ENCODE peak calls at places on chromosomes 13 and 19, in seven cellular contexts. One of them, this sample, is unnamed.

GRCh38 chr13:86572115-86572514 is 772.9 kb upstream of the SLITRK6 start:
- DNase-seq in adrenal gland: no peak
- DNase-seq in IMR-90: peak; percentile 80
- DNase-seq in transverse colon: no peak
- DNase-seq in lung: no peak
- DNase-seq in endodermal cell: no peak
- DNase-seq in cardiac muscle cell: peak; percentile 42
- DNase-seq in this sample: no peak

GRCh38 chr13:51154029-51154555 is 43.0 kb upstream of the C13orf42 start:
- DNase-seq in adrenal gland: peak; percentile 67
- DNase-seq in IMR-90: peak; percentile 30
- DNase-seq in transverse colon: no peak
- DNase-seq in lung: no peak
- DNase-seq in endodermal cell: peak; percentile 28
- DNase-seq in cardiac muscle cell: peak; percentile 80
- DNase-seq in this sample: no peak

GRCh38 chr19:53004242-53004641 is 9.5 kb upstream of the ERVV-1 start:
- DNase-seq in adrenal gland: no peak
- DNase-seq in IMR-90: no peak
- DNase-seq in transverse colon: no peak
- DNase-seq in lung: no peak
- DNase-seq in endodermal cell: no peak
- DNase-seq in cardiac muscle cell: no peak
- DNase-seq in this sample: no peak

GRCh38 chr13:19618925-19619324 is 14.5 kb upstream of the MPHOSPH8 start:
- DNase-seq in adrenal gland: peak; percentile 28
- DNase-seq in IMR-90: peak; percentile 37
- DNase-seq in transverse colon: no peak
- DNase-seq in lung: no peak
- DNase-seq in endodermal cell: peak; percentile 75
- DNase-seq in cardiac muscle cell: peak; percentile 56
- DNase-seq in this sample: no peak

GRCh38 chr13:44667950-44668349 is 91.8 kb upstream of the TSC22D1 start:
- DNase-seq in adrenal gland: no peak
- DNase-seq in IMR-90: peak; percentile 53
- DNase-seq in transverse colon: no peak
- DNase-seq in lung: no peak
- DNase-seq in endodermal cell: no peak
- DNase-seq in cardiac muscle cell: peak; percentile 73
- DNase-seq in this sample: no peak

GRCh38 chr19:8397746-8398721 is 7.9 kb downstream of the RAB11B start:
- DNase-seq in adrenal gland: no peak
- DNase-seq in IMR-90: no peak
- DNase-seq in transverse colon: no peak
- DNase-seq in lung: no peak
- DNase-seq in endodermal cell: no peak
- DNase-seq in cardiac muscle cell: no peak
- DNase-seq in this sample: no peak

GRCh38 chr13:98821372-98822237 is 69.1 kb upstream of the SLC15A1 start:
- DNase-seq in adrenal gland: peak; percentile 43
- DNase-seq in IMR-90: no peak
- DNase-seq in transverse colon: no peak
- DNase-seq in lung: no peak
- DNase-seq in endodermal cell: no peak
- DNase-seq in cardiac muscle cell: peak; percentile 75
- DNase-seq in this sample: no peak

GRCh38 chr13:33710924-33711323 is 107.0 kb upstream of the RFC3 start:
- DNase-seq in adrenal gland: no peak
- DNase-seq in IMR-90: no peak
- DNase-seq in transverse colon: no peak
- DNase-seq in lung: no peak
- DNase-seq in endodermal cell: no peak
- DNase-seq in cardiac muscle cell: no peak
- DNase-seq in this sample: no peak

GRCh38 chr19:39969681-39970423 is 1.1 kb upstream of the PSMC4 start:
- DNase-seq in adrenal gland: no peak
- DNase-seq in IMR-90: no peak
- DNase-seq in transverse colon: no peak
- DNase-seq in lung: no peak
- DNase-seq in endodermal cell: no peak
- DNase-seq in cardiac muscle cell: no peak
- DNase-seq in this sample: no peak

GRCh38 chr19:2613507-2614295 is 88.8 kb downstream of the GNG7 start:
- DNase-seq in adrenal gland: peak; percentile 55
- DNase-seq in IMR-90: peak; percentile 12
- DNase-seq in transverse colon: peak; percentile 50
- DNase-seq in lung: no peak
- DNase-seq in endodermal cell: peak; percentile 86
- DNase-seq in cardiac muscle cell: peak; percentile 56
- DNase-seq in this sample: peak; percentile 69

GRCh38 chr19:6125571-6125989 is 9.9 kb upstream of the ACSBG2 start:
- DNase-seq in adrenal gland: peak; percentile 74
- DNase-seq in IMR-90: peak; percentile 77
- DNase-seq in transverse colon: peak; percentile 71
- DNase-seq in lung: peak; percentile 64
- DNase-seq in endodermal cell: peak; percentile 84
- DNase-seq in cardiac muscle cell: peak; percentile 79
- DNase-seq in this sample: peak; percentile 47

GRCh38 chr19:35328851-35329285 is at the start of gene CD22:
- DNase-seq in adrenal gland: no peak
- DNase-seq in IMR-90: no peak
- DNase-seq in transverse colon: no peak
- DNase-seq in lung: no peak
- DNase-seq in endodermal cell: no peak
- DNase-seq in cardiac muscle cell: no peak
- DNase-seq in this sample: no peak

GRCh38 chr13:83825676-83826075 is 56.6 kb downstream of the SLITRK1 start:
- DNase-seq in adrenal gland: no peak
- DNase-seq in IMR-90: no peak
- DNase-seq in transverse colon: no peak
- DNase-seq in lung: no peak
- DNase-seq in endodermal cell: no peak
- DNase-seq in cardiac muscle cell: no peak
- DNase-seq in this sample: no peak

GRCh38 chr13:19864339-19865309 is 1.2 kb upstream of the ZMYM5 start:
- DNase-seq in adrenal gland: peak; percentile 75
- DNase-seq in IMR-90: peak; percentile 9
- DNase-seq in transverse colon: peak; percentile 75
- DNase-seq in lung: peak; percentile 77
- DNase-seq in endodermal cell: peak; percentile 86
- DNase-seq in cardiac muscle cell: peak; percentile 86
- DNase-seq in this sample: peak; percentile 47

GRCh38 chr19:3604227-3604986 is 2.3 kb downstream of the TBXA2R start:
- DNase-seq in adrenal gland: no peak
- DNase-seq in IMR-90: no peak
- DNase-seq in transverse colon: no peak
- DNase-seq in lung: no peak
- DNase-seq in endodermal cell: no peak
- DNase-seq in cardiac muscle cell: no peak
- DNase-seq in this sample: peak; percentile 13

GRCh38 chr19:56117376-56117884 is 3.7 kb downstream of the ZNF787 start:
- DNase-seq in adrenal gland: peak; percentile 38
- DNase-seq in IMR-90: no peak
- DNase-seq in transverse colon: peak; percentile 49
- DNase-seq in lung: no peak
- DNase-seq in endodermal cell: no peak
- DNase-seq in cardiac muscle cell: no peak
- DNase-seq in this sample: no peak

GRCh38 chr19:5356428-5356827 is 15.8 kb upstream of the PTPRS start:
- DNase-seq in adrenal gland: no peak
- DNase-seq in IMR-90: no peak
- DNase-seq in transverse colon: no peak
- DNase-seq in lung: no peak
- DNase-seq in endodermal cell: no peak
- DNase-seq in cardiac muscle cell: no peak
- DNase-seq in this sample: no peak

GRCh38 chr13:44379885-44380284 is 6.3 kb downstream of the SERP2 start:
- DNase-seq in adrenal gland: no peak
- DNase-seq in IMR-90: no peak
- DNase-seq in transverse colon: no peak
- DNase-seq in lung: no peak
- DNase-seq in endodermal cell: no peak
- DNase-seq in cardiac muscle cell: no peak
- DNase-seq in this sample: no peak

GRCh38 chr13:33112745-33113144 is 96.5 kb downstream of the KL start:
- DNase-seq in adrenal gland: no peak
- DNase-seq in IMR-90: peak; percentile 20
- DNase-seq in transverse colon: no peak
- DNase-seq in lung: no peak
- DNase-seq in endodermal cell: no peak
- DNase-seq in cardiac muscle cell: no peak
- DNase-seq in this sample: no peak

GRCh38 chr13:94950303-94950702 is 238.0 kb upstream of the SOX21 start:
- DNase-seq in adrenal gland: no peak
- DNase-seq in IMR-90: no peak
- DNase-seq in transverse colon: no peak
- DNase-seq in lung: no peak
- DNase-seq in endodermal cell: peak; percentile 72
- DNase-seq in cardiac muscle cell: peak; percentile 20
- DNase-seq in this sample: no peak
- TF ChIP-seq CTCF in adrenal gland: no peak
- TF ChIP-seq CTCF in IMR-90: no peak
- TF ChIP-seq CTCF in transverse colon: no peak
- TF ChIP-seq CTCF in lung: no peak
- TF ChIP-seq CTCF in endodermal cell: peak; percentile 77
- TF ChIP-seq CTCF in cardiac muscle cell: peak; percentile 5
- TF ChIP-seq CTCF in this sample: no peak

GRCh38 chr13:30725331-30726085 is 9.8 kb upstream of the ALOX5AP start:
- DNase-seq in adrenal gland: no peak
- DNase-seq in IMR-90: peak; percentile 33
- DNase-seq in transverse colon: no peak
- DNase-seq in lung: no peak
- DNase-seq in endodermal cell: peak; percentile 5
- DNase-seq in cardiac muscle cell: no peak
- DNase-seq in this sample: no peak

GRCh38 chr13:30727491-30728350 is 7.6 kb upstream of the ALOX5AP start:
- DNase-seq in adrenal gland: no peak
- DNase-seq in IMR-90: no peak
- DNase-seq in transverse colon: no peak
- DNase-seq in lung: no peak
- DNase-seq in endodermal cell: peak; percentile 2
- DNase-seq in cardiac muscle cell: no peak
- DNase-seq in this sample: no peak

GRCh38 chr13:30722361-30722760 is 13.0 kb upstream of the ALOX5AP start:
- DNase-seq in adrenal gland: no peak
- DNase-seq in IMR-90: peak; percentile 66
- DNase-seq in transverse colon: no peak
- DNase-seq in lung: no peak
- DNase-seq in endodermal cell: no peak
- DNase-seq in cardiac muscle cell: no peak
- DNase-seq in this sample: no peak

GRCh38 chr13:30730526-30730925 is 4.8 kb upstream of the ALOX5AP start:
- DNase-seq in adrenal gland: peak; percentile 18
- DNase-seq in IMR-90: no peak
- DNase-seq in transverse colon: no peak
- DNase-seq in lung: no peak
- DNase-seq in endodermal cell: peak; percentile 65
- DNase-seq in cardiac muscle cell: no peak
- DNase-seq in this sample: no peak

DNA sequence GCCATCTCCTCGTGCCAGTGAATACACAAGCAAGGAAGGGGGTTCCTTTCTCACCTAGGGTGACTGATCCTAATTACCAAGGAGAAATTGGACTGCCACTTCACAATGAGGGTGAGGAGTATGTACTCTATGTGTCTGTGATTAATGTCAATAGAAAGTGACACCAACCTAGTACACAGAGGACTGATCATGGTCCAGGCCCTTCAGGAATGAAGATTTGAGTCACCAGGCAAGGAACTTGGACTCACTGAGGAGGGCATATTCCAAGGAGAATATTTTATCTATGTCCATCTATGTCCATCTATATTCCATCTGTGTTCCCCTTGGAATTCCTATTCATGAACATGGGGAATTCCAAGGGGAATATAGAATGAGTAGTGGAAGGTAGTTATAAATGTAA is 9.2 kb upstream of the ALOX5AP start:
- DNase-seq in adrenal gland: no peak
- DNase-seq in IMR-90: no peak
- DNase-seq in transverse colon: no peak
- DNase-seq in lung: no peak
- DNase-seq in endodermal cell: no peak
- DNase-seq in cardiac muscle cell: no peak
- DNase-seq in this sample: no peak
- H3K27ac ChIP-seq in adrenal gland: no peak overlapping the region
- H3K27ac ChIP-seq in IMR-90: no peak overlapping the region
- H3K27ac ChIP-seq in transverse colon: no peak overlapping the region
- H3K27ac ChIP-seq in lung: no peak overlapping the region
- H3K27ac ChIP-seq in endodermal cell: no peak overlapping the region
- H3K27ac ChIP-seq in cardiac muscle cell: no peak overlapping the region
- H3K27ac ChIP-seq in this sample: no peak overlapping the region

GRCh38 chr13:48976677-48977625 is 1.2 kb downstream of the FNDC3A start:
- DNase-seq in adrenal gland: no peak
- DNase-seq in IMR-90: no peak
- DNase-seq in transverse colon: peak; percentile 85
- DNase-seq in lung: no peak
- DNase-seq in endodermal cell: no peak
- DNase-seq in cardiac muscle cell: no peak
- DNase-seq in this sample: no peak
- H3K4me1 ChIP-seq in adrenal gland: no peaks in the 10 kb centered on the region
- H3K4me1 ChIP-seq in IMR-90: peaks cover 9% of the 10 kb centered on the region
- H3K4me1 ChIP-seq in transverse colon: peaks cover 28% of the 10 kb centered on the region
- H3K4me1 ChIP-seq in lung: peaks cover 9% of the 10 kb centered on the region
- H3K4me1 ChIP-seq in endodermal cell: no peaks in the 10 kb centered on the region
- H3K4me1 ChIP-seq in cardiac muscle cell: peaks cover 21% of the 10 kb centered on the region
- H3K4me1 ChIP-seq in this sample: peaks cover 33% of the 10 kb centered on the region

GRCh38 chr13:36069881-36070366 is 61.3 kb downstream of the DCLK1 start:
- DNase-seq in adrenal gland: no peak
- DNase-seq in IMR-90: no peak
- DNase-seq in transverse colon: no peak
- DNase-seq in lung: no peak
- DNase-seq in endodermal cell: no peak
- DNase-seq in cardiac muscle cell: peak; percentile 41
- DNase-seq in this sample: no peak

GRCh38 chr13:36072127-36072526 is 59.1 kb downstream of the DCLK1 start:
- DNase-seq in adrenal gland: no peak
- DNase-seq in IMR-90: no peak
- DNase-seq in transverse colon: no peak
- DNase-seq in lung: no peak
- DNase-seq in endodermal cell: no peak
- DNase-seq in cardiac muscle cell: no peak
- DNase-seq in this sample: no peak

GRCh38 chr13:36076211-36076610 is 55.0 kb downstream of the DCLK1 start:
- DNase-seq in adrenal gland: no peak
- DNase-seq in IMR-90: no peak
- DNase-seq in transverse colon: no peak
- DNase-seq in lung: no peak
- DNase-seq in endodermal cell: no peak
- DNase-seq in cardiac muscle cell: no peak
- DNase-seq in this sample: no peak

GRCh38 chr13:36072536-36072935 is 58.6 kb downstream of the DCLK1 start:
- DNase-seq in adrenal gland: no peak
- DNase-seq in IMR-90: no peak
- DNase-seq in transverse colon: no peak
- DNase-seq in lung: no peak
- DNase-seq in endodermal cell: no peak
- DNase-seq in cardiac muscle cell: no peak
- DNase-seq in this sample: no peak

DNA sequence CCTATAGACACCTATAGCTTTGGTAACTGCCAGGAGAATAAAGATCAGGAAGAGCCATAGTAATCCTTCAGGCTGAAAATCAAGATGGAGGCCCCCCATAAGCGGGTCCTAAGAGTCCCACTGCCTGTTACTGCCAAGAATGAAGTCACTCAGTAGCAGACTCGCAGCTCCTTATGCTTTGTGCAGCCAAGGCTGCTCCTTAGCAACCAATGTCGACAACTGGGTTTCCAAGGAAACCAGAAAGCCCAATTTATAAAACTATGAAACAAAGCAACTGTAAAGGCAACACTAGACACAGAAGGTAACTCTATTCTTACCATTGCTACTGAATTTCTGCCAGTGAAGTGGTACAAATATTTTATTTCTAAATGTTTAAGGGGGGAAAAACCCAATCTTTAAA is 56.5 kb downstream of the DCLK1 start:
- DNase-seq in adrenal gland: no peak
- DNase-seq in IMR-90: no peak
- DNase-seq in transverse colon: no peak
- DNase-seq in lung: no peak
- DNase-seq in endodermal cell: no peak
- DNase-seq in cardiac muscle cell: peak; percentile 30
- DNase-seq in this sample: no peak
- TF ChIP-seq CTCF in adrenal gland: no peak
- TF ChIP-seq CTCF in IMR-90: no peak
- TF ChIP-seq CTCF in transverse colon: no peak
- TF ChIP-seq CTCF in lung: no peak
- TF ChIP-seq CTCF in endodermal cell: no peak
- TF ChIP-seq CTCF in cardiac muscle cell: no peak
- TF ChIP-seq CTCF in this sample: no peak

This sample was measured in CD8-positive, alpha-beta T cell.